ENCODE peak calls at places on chromosome 11, in eight cellular contexts. N is fibroblast of mammary gland, C is astrocyte of the cerebellum, O is GM23338, S is uterus, J is cardiac muscle cell, A is HL-60, V is A673. L is an unnamed sample.

GRCh38 chr11:95922536-95923440 is 1.1 kb downstream of the MTMR2 start:
- DNase-seq in N (peak; percentile 22), C (no peak), O (no peak), S (no peak), J (no peak), A (no peak), V (peak; percentile 18), L (no peak)

GRCh38 chr11:4102711-4103110 is 8.1 kb downstream of the RRM1 start:
- DNase-seq in N (no peak), C (no peak), O (no peak), S (no peak), J (no peak), A (peak; percentile 56), V (no peak), L (no peak)

GRCh38 chr11:2777396-2777795 is 77.6 kb upstream of the KCNQ1OT1 start:
- DNase-seq in N (no peak), C (no peak), O (no peak), S (no peak), J (no peak), A (no peak), V (no peak), L (no peak)

GRCh38 chr11:82792822-82793569 is 59.3 kb upstream of the FAM181B start:
- DNase-seq in N (no peak), C (no peak), O (no peak), S (no peak), J (no peak), A (no peak), V (no peak), L (no peak)

GRCh38 chr11:69599502-69599901 is 41.5 kb upstream of the CCND1 start:
- DNase-seq in N (peak; percentile 6), C (no peak), O (no peak), S (no peak), J (no peak), A (peak; percentile 21), V (peak; percentile 96), L (no peak)

GRCh38 chr11:71197096-71197495 is 55.3 kb downstream of the SHANK2 start:
- DNase-seq in N (no peak), C (no peak), O (no peak), S (no peak), J (no peak), A (no peak), V (no peak), L (no peak)

GRCh38 chr11:1772270-1773130 is 8.8 kb upstream of the CTSD start:
- DNase-seq in N (peak; percentile 93), C (peak; percentile 75), O (peak; percentile 79), S (peak; percentile 71), J (no peak), A (peak; percentile 92), V (peak; percentile 69), L (peak; percentile 13)

GRCh38 chr11:58659910-58660570 is 37.6 kb downstream of the CNTF start:
- DNase-seq in N (no peak), C (no peak), O (no peak), S (no peak), J (no peak), A (no peak), V (no peak), L (no peak)

GRCh38 chr11:12377106-12377823 is at the start of gene PARVA:
- DNase-seq in N (peak; percentile 69), C (peak; percentile 60), O (peak; percentile 96), S (peak; percentile 76), J (peak; percentile 91), A (no peak), V (peak; percentile 67), L (peak; percentile 81)

GRCh38 chr11:77250881-77251640 is 50.4 kb downstream of the GDPD4 start:
- DNase-seq in N (peak; percentile 82), C (no peak), O (no peak), S (no peak), J (no peak), A (no peak), V (peak; percentile 68), L (no peak)

GRCh38 chr11:100815787-100816330 is 128.8 kb downstream of the ARHGAP42 start:
- DNase-seq in N (no peak), C (no peak), O (no peak), S (no peak), J (no peak), A (no peak), V (no peak), L (no peak)

GRCh38 chr11:47242596-47243192 is 5.9 kb downstream of the ACP2 start:
- DNase-seq in N (no peak), C (no peak), O (no peak), S (no peak), J (no peak), A (no peak), V (no peak), L (no peak)

GRCh38 chr11:134047586-134047999 is 21.3 kb upstream of the JAM3 start:
- DNase-seq in N (peak; percentile 93), C (no peak), O (no peak), S (peak; percentile 92), J (no peak), A (no peak), V (peak; percentile 58), L (no peak)

GRCh38 chr11:16317712-16318111 is 38.6 kb downstream of the SOX6 start:
- DNase-seq in N (no peak), C (no peak), O (no peak), S (no peak), J (no peak), A (no peak), V (no peak), L (no peak)

GRCh38 chr11:119473226-119473625 is 50.3 kb upstream of the THY1 start:
- DNase-seq in N (no peak), C (no peak), O (no peak), S (no peak), J (no peak), A (no peak), V (no peak), L (peak; percentile 16)

GRCh38 chr11:119472856-119473222 is 49.9 kb upstream of the THY1 start:
- DNase-seq in N (peak; percentile 36), C (no peak), O (no peak), S (no peak), J (no peak), A (no peak), V (no peak), L (no peak)

GRCh38 chr11:119470316-119471266 is 47.6 kb upstream of the THY1 start:
- DNase-seq in N (peak; percentile 99), C (peak; percentile 75), O (no peak), S (no peak), J (no peak), A (no peak), V (no peak), L (peak; percentile 34)

GRCh38 chr11:119472186-119472855 is 49.3 kb upstream of the THY1 start:
- DNase-seq in N (peak; percentile 94), C (no peak), O (no peak), S (no peak), J (no peak), A (no peak), V (no peak), L (peak; percentile 17)

DNA sequence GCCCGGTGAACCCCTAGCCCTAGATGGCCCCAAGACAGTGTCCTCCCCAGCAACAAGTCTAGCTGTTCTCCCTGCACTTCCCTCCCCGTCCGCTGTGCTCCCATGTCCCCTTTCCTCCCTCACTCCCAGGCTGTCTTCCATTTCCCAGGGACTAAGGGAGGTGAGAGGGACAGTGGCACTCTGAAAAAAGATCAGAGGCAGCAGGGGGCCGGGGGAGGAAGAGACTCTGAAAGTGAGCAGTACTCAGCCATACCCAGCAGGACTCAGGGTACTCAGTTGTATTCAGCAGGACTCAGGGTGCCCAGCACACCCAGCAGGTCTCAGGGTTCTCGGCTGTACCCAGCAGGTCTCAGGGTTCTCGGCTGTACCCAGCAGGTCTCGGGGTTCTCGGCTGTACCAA is 48.4 kb upstream of the THY1 start:
- DNase-seq in N (no peak), C (no peak), O (peak; percentile 41), S (no peak), J (no peak), A (no peak), V (no peak), L (peak; percentile 17)
- TF ChIP-seq CTCF in N (no peak), C (no peak), O (no peak), S (no peak), J (no peak), A (no peak), V (no peak), L (no peak)

GRCh38 chr11:113805640-113806039 is 26.0 kb downstream of the CLDN25 start:
- DNase-seq in N (peak; percentile 6), C (no peak), O (no peak), S (no peak), J (no peak), A (no peak), V (no peak), L (no peak)

GRCh38 chr11:113802621-113803020 is 23.0 kb downstream of the CLDN25 start:
- DNase-seq in N (no peak), C (no peak), O (no peak), S (no peak), J (no peak), A (no peak), V (no peak), L (no peak)

GRCh38 chr11:113806403-113806802 is 26.8 kb downstream of the CLDN25 start:
- DNase-seq in N (peak; percentile 22), C (peak; percentile 5), O (peak; percentile 85), S (no peak), J (peak; percentile 54), A (peak; percentile 29), V (peak; percentile 29), L (no peak)
- TF ChIP-seq CTCF in N (peak; percentile 52), C (peak; percentile 54), O (peak; percentile 91), S (no peak), J (peak; percentile 56), A (peak; percentile 34), V (peak; percentile 71), L (no peak)

GRCh38 chr11:472272-472671 is 22.2 kb downstream of the PTDSS2 start:
- DNase-seq in N (no peak), C (no peak), O (peak; percentile 47), S (no peak), J (no peak), A (no peak), V (no peak), L (no peak)
- TF ChIP-seq CTCF in N (no peak), C (no peak), O (no peak), S (no peak), J (no peak), A (no peak), V (no peak), L (no peak)

DNA sequence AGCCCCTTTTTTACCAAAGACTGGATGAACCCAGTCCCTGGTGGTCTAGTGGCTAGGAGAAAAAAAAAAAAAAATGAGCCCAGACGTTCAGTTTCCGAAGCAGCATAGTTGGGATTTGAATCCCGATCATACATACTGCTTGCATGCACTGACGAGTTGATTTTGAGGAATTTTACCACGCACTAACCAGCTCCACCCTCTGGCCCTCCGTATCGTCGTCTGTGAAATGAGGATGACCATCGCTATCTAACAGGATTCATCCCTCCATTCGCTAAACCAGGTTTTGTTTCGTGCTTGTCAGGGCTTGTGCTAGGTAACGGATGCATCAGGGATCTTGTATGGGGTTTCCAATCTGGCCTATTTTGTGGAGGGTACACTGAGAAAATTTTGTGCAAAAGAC is 774 bp downstream of the PTS start:
- DNase-seq in N (peak; percentile 55), C (no peak), O (peak; percentile 12), S (no peak), J (peak; percentile 2), A (no peak), V (no peak), L (no peak)
- TF ChIP-seq CTCF in N (no peak), C (no peak), O (no peak), S (no peak), J (no peak), A (no peak), V (no peak), L (no peak)

GRCh38 chr11:94120946-94121345 is 7.7 kb upstream of the PANX1 start:
- DNase-seq in N (peak; percentile 52), C (peak; percentile 32), O (no peak), S (no peak), J (no peak), A (no peak), V (no peak), L (no peak)
- TF ChIP-seq CTCF in N (no peak), C (no peak), O (no peak), S (no peak), J (no peak), A (no peak), V (no peak), L (no peak)

L was measured in mesothelial cell of epicardium.